ENCODE peak calls at places on chromosomes 3 and 15, in five cellular contexts. B is KG1; J is left ventricle myocardium superior; V is CD4-positive, alpha-beta T cell; C is NCI-H446. W is an unnamed sample.

GRCh38 chr3:16319307-16319706 is 54.3 kb downstream of the OXNAD1 start:
- DNase-seq in B (no peak), J (no peak), V (peak), C (no peak), W (no peak)

GRCh38 chr3:126679831-126680677 is 24.0 kb upstream of the CHCHD6 start:
- DNase-seq in B (no peak), J (no peak), V (no peak), C (no peak), W (no peak)

GRCh38 chr3:43736558-43736995 is 45.8 kb downstream of the ABHD5 start:
- DNase-seq in B (no peak), J (no peak), V (no peak), C (no peak), W (no peak)

GRCh38 chr3:18369561-18370185 is 55.5 kb downstream of the SATB1 start:
- DNase-seq in B (no peak), J (no peak), V (no peak), C (no peak), W (no peak)

GRCh38 chr3:31550452-31551251 is 17.9 kb downstream of the STT3B start:
- DNase-seq in B (peak), J (no peak), V (no peak), C (no peak), W (no peak)

GRCh38 chr3:11060500-11061251 is 68.1 kb downstream of the SLC6A1 start:
- DNase-seq in B (peak), J (peak), V (peak), C (peak), W (peak)

GRCh38 chr15:67967871-67968423 is 86.2 kb upstream of the PIAS1 start:
- DNase-seq in B (no peak), J (peak), V (no peak), C (peak), W (peak)

GRCh38 chr15:67880651-67881182 is 40.9 kb upstream of the RNU6-1 start:
- DNase-seq in B (peak), J (no peak), V (no peak), C (no peak), W (peak)

GRCh38 chr15:32682569-32682968 is 35.2 kb upstream of the GREM1 start:
- DNase-seq in B (no peak), J (no peak), V (no peak), C (no peak), W (no peak)

GRCh38 chr15:81419304-81419943 is 45.4 kb upstream of the TMC3 start:
- DNase-seq in B (no peak), J (no peak), V (no peak), C (no peak), W (no peak)

GRCh38 chr15:22903961-22904534 is 65.6 kb downstream of the NIPA2 start:
- DNase-seq in B (no peak), J (no peak), V (no peak), C (no peak), W (no peak)

GRCh38 chr3:39255503-39256325 is 24.1 kb downstream of the CX3CR1 start:
- DNase-seq in B (peak), J (no peak), V (no peak), C (no peak), W (no peak)

GRCh38 chr15:74364936-74365618 is 2.4 kb downstream of the CYP11A1 start:
- DNase-seq in B (no peak), J (no peak), V (no peak), C (no peak), W (no peak)

GRCh38 chr3:8301977-8302589 is 199.5 kb upstream of the LMCD1 start:
- DNase-seq in B (no peak), J (no peak), V (no peak), C (no peak), W (no peak)

GRCh38 chr3:13668136-13668535 is 119.2 kb downstream of the FBLN2 start:
- DNase-seq in B (no peak), J (no peak), V (no peak), C (no peak), W (no peak)

GRCh38 chr3:101836907-101837598 is 12.3 kb upstream of the NFKBIZ start:
- DNase-seq in B (no peak), J (no peak), V (no peak), C (peak), W (no peak)

GRCh38 chr15:87209891-87210649 is 1046.5 kb downstream of the NTRK3 start:
- DNase-seq in B (no peak), J (no peak), V (no peak), C (no peak), W (no peak)

GRCh38 chr15:74499366-74499765 is 38.4 kb upstream of the UBL7 start:
- DNase-seq in B (no peak), J (no peak), V (no peak), C (no peak), W (no peak)

GRCh38 chr3:113261996-113262665 is 50.8 kb downstream of the BOC start:
- DNase-seq in B (no peak), J (no peak), V (no peak), C (peak), W (peak)

GRCh38 chr3:46276497-46277099 is 34.3 kb downstream of the CCR3 start:
- DNase-seq in B (no peak), J (peak), V (peak), C (no peak), W (peak)

GRCh38 chr3:43522702-43523362 is 99.0 kb downstream of the ANO10 start:
- DNase-seq in B (no peak), J (no peak), V (no peak), C (no peak), W (no peak)

GRCh38 chr3:14750650-14751049 is 68.1 kb upstream of the FGD5 start:
- DNase-seq in B (no peak), J (no peak), V (no peak), C (no peak), W (no peak)

GRCh38 chr3:143970773-143971366 is 753 bp upstream of the DIPK2A start:
- DNase-seq in B (no peak), J (peak), V (peak), C (peak), W (peak)

GRCh38 chr3:114290911-114291901 is 2.6 kb upstream of the TIGIT start:
- DNase-seq in B (peak), J (peak), V (peak), C (peak), W (peak)

GRCh38 chr3:195537995-195538394 is 5.1 kb downstream of the PPP1R2 start:
- DNase-seq in B (no peak), J (no peak), V (no peak), C (no peak), W (no peak)